ENCODE peak calls at places on chromosome 16, in six cellular contexts. P is astrocyte, Z is HFFc6, G is foreskin fibroblast, V is HCT116, M is AG10803. W is an unnamed sample.

GRCh38 chr16:15897834-15898254 is 9.4 kb upstream of the CEP20 start:
- DNase-seq in Z (peak), V (no peak), P (peak), G (peak), M (peak), W (no peak)

GRCh38 chr16:30179931-30180330 is 3.5 kb upstream of the CORO1A start:
- DNase-seq in V (no peak), G (no peak), Z (no peak), P (no peak), M (no peak), W (no peak)

GRCh38 chr16:82675300-82675699 is 48.5 kb downstream of the CDH13 start:
- DNase-seq in P (peak), V (no peak), Z (peak), M (peak), G (no peak), W (no peak)

GRCh38 chr16:64892843-64893242 is 229.0 kb downstream of the CDH11 start:
- DNase-seq in V (no peak), P (peak), G (peak), Z (peak), M (peak), W (peak)

GRCh38 chr16:84284168-84284722 is 10.4 kb upstream of the WFDC1 start:
- DNase-seq in M (peak), Z (no peak), V (no peak), P (no peak), G (peak), W (no peak)

GRCh38 chr16:1539720-1540555 is 6.5 kb downstream of the TMEM204 start:
- DNase-seq in G (peak), M (no peak), Z (no peak), V (no peak), P (no peak), W (no peak)

GRCh38 chr16:11621920-11622651 is 35.4 kb upstream of the LITAF start:
- DNase-seq in M (no peak), V (no peak), G (peak), P (no peak), Z (no peak), W (no peak)

GRCh38 chr16:21156767-21157467 is 1.6 kb upstream of the LDAF1 start:
- DNase-seq in V (peak), Z (peak), G (peak), M (peak), P (peak), W (peak)

GRCh38 chr16:11354733-11355574 is 9.7 kb downstream of the RMI2 start:
- DNase-seq in M (peak), G (peak), V (no peak), Z (no peak), P (peak), W (no peak)

GRCh38 chr16:57618306-57619132 is 9.9 kb upstream of the ADGRG1 start:
- DNase-seq in M (peak), Z (no peak), G (peak), V (no peak), P (no peak), W (no peak)

GRCh38 chr16:9124908-9125584 is 33.6 kb downstream of the HAPSTR1 start:
- DNase-seq in M (no peak), G (no peak), P (no peak), V (no peak), Z (no peak), W (no peak)
- TF ChIP-seq CTCF in M (no peak), G (no peak), P (no peak), V (peak), Z (no peak), W (no peak)

GRCh38 chr16:35908152-35908551 is 2448.7 kb downstream of the TP53TG3F start:
- DNase-seq in P (no peak), M (no peak), G (no peak), Z (no peak), V (no peak), W (no peak)

GRCh38 chr16:35909351-35909954 is 2450.0 kb downstream of the TP53TG3F start:
- DNase-seq in V (no peak), G (no peak), M (no peak), Z (no peak), P (no peak), W (no peak)

GRCh38 chr16:35911899-35912298 is 2452.5 kb downstream of the TP53TG3F start:
- DNase-seq in G (no peak), M (no peak), V (no peak), P (no peak), Z (no peak), W (no peak)

GRCh38 chr16:35908942-35909341 is 2449.5 kb downstream of the TP53TG3F start:
- DNase-seq in P (no peak), V (peak), M (no peak), G (no peak), Z (no peak), W (no peak)

GRCh38 chr16:35910409-35910808 is 2451.0 kb downstream of the TP53TG3F start:
- DNase-seq in P (no peak), V (no peak), Z (no peak), G (no peak), M (no peak), W (no peak)
- TF ChIP-seq CTCF in P (no peak), V (no peak), Z (no peak), G (no peak), M (no peak), W (no peak)

GRCh38 chr16:68328860-68329370 is 18.1 kb downstream of the PRMT7 start:
- DNase-seq in G (no peak), P (no peak), V (no peak), M (no peak), Z (no peak), W (no peak)
- TF ChIP-seq CTCF in G (no peak), P (no peak), V (no peak), M (no peak), Z (peak), W (no peak)

GRCh38 chr16:55643161-55643970 is 12.4 kb upstream of the SLC6A2 start:
- DNase-seq in M (no peak), V (peak), P (no peak), Z (peak), G (no peak), W (no peak)
- TF ChIP-seq CTCF in M (peak), V (peak), P (no peak), Z (peak), G (peak), W (peak)

W was measured in AG09319.